ENCODE peak calls at places on chromosomes 1 and 21, in six cellular contexts. One of them, this sample, is unnamed.

GRCh38 chr1:17441265-17441992 is 2.0 kb upstream of the RCC2 start:
- DNase-seq in suprapubic skin: no peak
- DNase-seq in SK-N-SH: no peak
- DNase-seq in H1: no peak
- DNase-seq in HepG2: no peak
- DNase-seq in upper lobe of left lung: no peak
- DNase-seq in this sample: no peak

GRCh38 chr1:36487906-36488305 is 5.2 kb upstream of the CSF3R start:
- DNase-seq in suprapubic skin: no peak
- DNase-seq in SK-N-SH: no peak
- DNase-seq in H1: no peak
- DNase-seq in HepG2: no peak
- DNase-seq in upper lobe of left lung: no peak
- DNase-seq in this sample: no peak

GRCh38 chr1:33902486-33903209 is 38.8 kb downstream of the HMGB4 start:
- DNase-seq in suprapubic skin: no peak
- DNase-seq in SK-N-SH: peak
- DNase-seq in H1: no peak
- DNase-seq in HepG2: no peak
- DNase-seq in upper lobe of left lung: no peak
- DNase-seq in this sample: no peak

GRCh38 chr1:169427081-169427611 is at the start of gene CCDC181:
- DNase-seq in suprapubic skin: no peak
- DNase-seq in SK-N-SH: peak
- DNase-seq in H1: peak
- DNase-seq in HepG2: peak
- DNase-seq in upper lobe of left lung: peak
- DNase-seq in this sample: peak

GRCh38 chr1:63793741-63794240 is 20.0 kb downstream of the ROR1 start:
- DNase-seq in suprapubic skin: no peak
- DNase-seq in SK-N-SH: no peak
- DNase-seq in H1: no peak
- DNase-seq in HepG2: no peak
- DNase-seq in upper lobe of left lung: no peak
- DNase-seq in this sample: no peak

GRCh38 chr1:116569776-116570357 is 959 bp downstream of the CD58 start:
- DNase-seq in suprapubic skin: peak
- DNase-seq in SK-N-SH: no peak
- DNase-seq in H1: no peak
- DNase-seq in HepG2: peak
- DNase-seq in upper lobe of left lung: peak
- DNase-seq in this sample: peak

GRCh38 chr1:23577056-23577985 is 18.0 kb upstream of the ID3 start:
- DNase-seq in suprapubic skin: no peak
- DNase-seq in SK-N-SH: no peak
- DNase-seq in H1: no peak
- DNase-seq in HepG2: peak
- DNase-seq in upper lobe of left lung: no peak
- DNase-seq in this sample: no peak

GRCh38 chr1:58818075-58818474 is 34.2 kb upstream of the JUN start:
- DNase-seq in suprapubic skin: no peak
- DNase-seq in SK-N-SH: no peak
- DNase-seq in H1: no peak
- DNase-seq in HepG2: no peak
- DNase-seq in upper lobe of left lung: no peak
- DNase-seq in this sample: no peak

GRCh38 chr1:203807211-203807610 is 11.8 kb downstream of the ZBED6 start:
- DNase-seq in suprapubic skin: no peak
- DNase-seq in SK-N-SH: no peak
- DNase-seq in H1: no peak
- DNase-seq in HepG2: no peak
- DNase-seq in upper lobe of left lung: no peak
- DNase-seq in this sample: no peak

GRCh38 chr1:44511769-44512168 is 106.7 kb downstream of the RNF220 start:
- DNase-seq in suprapubic skin: no peak
- DNase-seq in SK-N-SH: peak
- DNase-seq in H1: no peak
- DNase-seq in HepG2: no peak
- DNase-seq in upper lobe of left lung: no peak
- DNase-seq in this sample: no peak

GRCh38 chr1:71303617-71304041 is 222.8 kb upstream of the ZRANB2 start:
- DNase-seq in suprapubic skin: no peak
- DNase-seq in SK-N-SH: no peak
- DNase-seq in H1: no peak
- DNase-seq in HepG2: no peak
- DNase-seq in upper lobe of left lung: no peak
- DNase-seq in this sample: no peak

GRCh38 chr1:20723537-20724363 is 5.9 kb upstream of the KIF17 start:
- DNase-seq in suprapubic skin: no peak
- DNase-seq in SK-N-SH: peak
- DNase-seq in H1: no peak
- DNase-seq in HepG2: no peak
- DNase-seq in upper lobe of left lung: peak
- DNase-seq in this sample: peak

GRCh38 chr1:8127201-8127641 is 101.1 kb upstream of the ERRFI1 start:
- DNase-seq in suprapubic skin: no peak
- DNase-seq in SK-N-SH: no peak
- DNase-seq in H1: no peak
- DNase-seq in HepG2: no peak
- DNase-seq in upper lobe of left lung: no peak
- DNase-seq in this sample: no peak

GRCh38 chr21:27112186-27112585 is 145.3 kb upstream of the ADAMTS5 start:
- DNase-seq in suprapubic skin: no peak
- DNase-seq in SK-N-SH: no peak
- DNase-seq in H1: no peak
- DNase-seq in HepG2: no peak
- DNase-seq in upper lobe of left lung: no peak
- DNase-seq in this sample: no peak

GRCh38 chr1:206508956-206509355 is 1.6 kb downstream of the RASSF5 start:
- DNase-seq in suprapubic skin: no peak
- DNase-seq in SK-N-SH: no peak
- DNase-seq in H1: no peak
- DNase-seq in HepG2: no peak
- DNase-seq in upper lobe of left lung: peak
- DNase-seq in this sample: no peak
- TF ChIP-seq POLR2AphosphoS5 in suprapubic skin: no peak
- TF ChIP-seq POLR2AphosphoS5 in SK-N-SH: no peak
- TF ChIP-seq POLR2AphosphoS5 in H1: no peak
- TF ChIP-seq POLR2AphosphoS5 in HepG2: no peak
- TF ChIP-seq POLR2AphosphoS5 in upper lobe of left lung: no peak
- TF ChIP-seq POLR2AphosphoS5 in this sample: no peak

GRCh38 chr1:99552215-99552614 is 93.7 kb upstream of the PALMD start:
- DNase-seq in suprapubic skin: no peak
- DNase-seq in SK-N-SH: no peak
- DNase-seq in H1: no peak
- DNase-seq in HepG2: no peak
- DNase-seq in upper lobe of left lung: no peak
- DNase-seq in this sample: no peak
- TF ChIP-seq EP300 in suprapubic skin: no peak
- TF ChIP-seq EP300 in SK-N-SH: no peak
- TF ChIP-seq EP300 in H1: no peak
- TF ChIP-seq EP300 in HepG2: no peak
- TF ChIP-seq EP300 in upper lobe of left lung: no peak
- TF ChIP-seq EP300 in this sample: no peak

GRCh38 chr1:161207173-161207572 is 5.0 kb downstream of the NDUFS2 start:
- DNase-seq in suprapubic skin: no peak
- DNase-seq in SK-N-SH: no peak
- DNase-seq in H1: no peak
- DNase-seq in HepG2: no peak
- DNase-seq in upper lobe of left lung: peak
- DNase-seq in this sample: peak
- TF ChIP-seq POLR2AphosphoS5 in suprapubic skin: no peak
- TF ChIP-seq POLR2AphosphoS5 in SK-N-SH: no peak
- TF ChIP-seq POLR2AphosphoS5 in H1: no peak
- TF ChIP-seq POLR2AphosphoS5 in HepG2: no peak
- TF ChIP-seq POLR2AphosphoS5 in upper lobe of left lung: peak
- TF ChIP-seq POLR2AphosphoS5 in this sample: peak

GRCh38 chr1:184272178-184272866 is 114.5 kb upstream of the C1orf21 start:
- DNase-seq in suprapubic skin: no peak
- DNase-seq in SK-N-SH: no peak
- DNase-seq in H1: no peak
- DNase-seq in HepG2: no peak
- DNase-seq in upper lobe of left lung: no peak
- DNase-seq in this sample: no peak

GRCh38 chr1:184270556-184270955 is 116.3 kb upstream of the C1orf21 start:
- DNase-seq in suprapubic skin: no peak
- DNase-seq in SK-N-SH: no peak
- DNase-seq in H1: no peak
- DNase-seq in HepG2: no peak
- DNase-seq in upper lobe of left lung: no peak
- DNase-seq in this sample: no peak

GRCh38 chr1:184262119-184262518 is 124.7 kb upstream of the C1orf21 start:
- DNase-seq in suprapubic skin: no peak
- DNase-seq in SK-N-SH: no peak
- DNase-seq in H1: no peak
- DNase-seq in HepG2: no peak
- DNase-seq in upper lobe of left lung: no peak
- DNase-seq in this sample: no peak

GRCh38 chr1:184267747-184268146 is 119.1 kb upstream of the C1orf21 start:
- DNase-seq in suprapubic skin: no peak
- DNase-seq in SK-N-SH: no peak
- DNase-seq in H1: no peak
- DNase-seq in HepG2: no peak
- DNase-seq in upper lobe of left lung: no peak
- DNase-seq in this sample: no peak
- TF ChIP-seq EP300 in suprapubic skin: no peak
- TF ChIP-seq EP300 in SK-N-SH: no peak
- TF ChIP-seq EP300 in H1: no peak
- TF ChIP-seq EP300 in HepG2: no peak
- TF ChIP-seq EP300 in upper lobe of left lung: no peak
- TF ChIP-seq EP300 in this sample: no peak

This sample was measured in transverse colon.